ENCODE peak calls at places on chromosomes 12 and 14, in nine cellular contexts. L is A549, U is IMR-90, R is Peyer's patch, S is heart left ventricle, G is endothelial cell of umbilical vein, E is transverse colon, D is vagina, F is stomach. W is an unnamed sample.
A peak's percentile ranks its signal among the peaks of the same experiment; 100 is the strongest.

GRCh38 chr12:6567112-6567680 is 895 bp downstream of the NOP2 start:
- DNase-seq in L (peak; percentile 35), D (no peak), R (no peak), S (no peak), E (no peak), G (peak; percentile 26), U (no peak), F (no peak), W (no peak)

GRCh38 chr14:65938738-65939137 is 526.2 kb downstream of the FUT8 start:
- DNase-seq in F (no peak), S (no peak), U (no peak), L (no peak), R (no peak), G (no peak), E (no peak), D (no peak), W (no peak)

GRCh38 chr12:56206373-56207166 is 15.2 kb downstream of the RNF41 start:
- DNase-seq in G (peak; percentile 52), E (peak; percentile 65), F (peak; percentile 58), L (peak; percentile 72), R (peak; percentile 67), S (peak; percentile 34), U (peak; percentile 54), D (no peak), W (peak; percentile 54)

GRCh38 chr12:81465191-81465590 is 294.0 kb downstream of the PPFIA2 start:
- DNase-seq in L (no peak), S (no peak), F (no peak), U (no peak), E (no peak), D (no peak), R (no peak), G (no peak), W (no peak)

GRCh38 chr14:52015411-52016030 is 26.2 kb downstream of the RTRAF start:
- DNase-seq in R (no peak), S (no peak), D (no peak), E (no peak), L (peak; percentile 6), U (peak; percentile 17), G (peak; percentile 51), F (peak; percentile 68), W (no peak)

GRCh38 chr12:6116481-6117021 is 7.9 kb downstream of the VWF start:
- DNase-seq in F (no peak), G (peak; percentile 95), R (no peak), D (no peak), S (peak; percentile 53), E (no peak), U (peak; percentile 15), L (no peak), W (no peak)

GRCh38 chr12:3303410-3304136 is 187.4 kb upstream of the PRMT8 start:
- DNase-seq in D (no peak), L (no peak), U (no peak), E (no peak), S (no peak), G (no peak), R (no peak), F (no peak), W (no peak)

GRCh38 chr14:103129301-103130016 is 6.2 kb downstream of the TNFAIP2 start:
- DNase-seq in F (no peak), L (no peak), E (no peak), D (no peak), G (no peak), R (peak; percentile 32), S (no peak), U (no peak), W (peak; percentile 16)

GRCh38 chr12:3034067-3034750 is 43.0 kb upstream of the TSPAN9 start:
- DNase-seq in G (peak; percentile 78), D (no peak), E (peak; percentile 51), F (peak; percentile 53), S (peak; percentile 67), L (peak; percentile 82), U (peak; percentile 71), R (peak; percentile 77), W (peak; percentile 69)

GRCh38 chr12:57171668-57172067 is 24.2 kb upstream of the LRP1-AS start:
- DNase-seq in G (no peak), D (no peak), L (no peak), E (no peak), U (peak; percentile 84), S (no peak), R (no peak), F (no peak), W (peak; percentile 86)

GRCh38 chr14:68816183-68816942 is 23.5 kb upstream of the ZFP36L1 start:
- DNase-seq in S (peak; percentile 92), G (peak; percentile 89), U (peak; percentile 86), R (peak; percentile 93), L (peak; percentile 93), F (peak; percentile 91), D (no peak), E (peak; percentile 92), W (peak; percentile 95)

GRCh38 chr12:41661141-41661540 is 473.0 kb downstream of the PDZRN4 start:
- DNase-seq in E (no peak), L (no peak), R (no peak), F (no peak), D (no peak), S (no peak), G (no peak), U (no peak), W (no peak)

GRCh38 chr12:75560167-75560566 is 48.8 kb upstream of the KRR1 start:
- DNase-seq in R (no peak), L (peak; percentile 9), U (peak; percentile 63), F (no peak), G (peak; percentile 70), S (no peak), D (no peak), E (no peak), W (no peak)

GRCh38 chr12:48977290-48978281 is 536 bp upstream of the WNT1 start:
- DNase-seq in L (peak; percentile 74), D (no peak), F (peak; percentile 67), S (peak; percentile 69), E (peak; percentile 71), G (no peak), U (peak; percentile 80), R (peak; percentile 81), W (peak; percentile 64)

GRCh38 chr12:27542628-27543027 is 18.6 kb downstream of the PPFIBP1 start:
- DNase-seq in S (no peak), F (no peak), E (no peak), L (no peak), U (peak; percentile 97), D (no peak), G (no peak), R (no peak), W (no peak)

GRCh38 chr12:104470521-104470920 is 13.8 kb downstream of the CHST11 start:
- DNase-seq in S (no peak), G (no peak), E (no peak), R (no peak), F (no peak), D (no peak), U (no peak), L (no peak), W (no peak)
- H3K4me1 ChIP-seq in S (no peaks in the 10 kb centered on the region), G (peaks cover 4% of the 10 kb centered on the region), E (peaks cover 4% of the 10 kb centered on the region), R (peaks cover 13% of the 10 kb centered on the region), F (peaks cover 46% of the 10 kb centered on the region), D (peaks cover 9% of the 10 kb centered on the region), U (no peaks in the 10 kb centered on the region), L (no peaks in the 10 kb centered on the region), W (no peaks in the 10 kb centered on the region)

DNA sequence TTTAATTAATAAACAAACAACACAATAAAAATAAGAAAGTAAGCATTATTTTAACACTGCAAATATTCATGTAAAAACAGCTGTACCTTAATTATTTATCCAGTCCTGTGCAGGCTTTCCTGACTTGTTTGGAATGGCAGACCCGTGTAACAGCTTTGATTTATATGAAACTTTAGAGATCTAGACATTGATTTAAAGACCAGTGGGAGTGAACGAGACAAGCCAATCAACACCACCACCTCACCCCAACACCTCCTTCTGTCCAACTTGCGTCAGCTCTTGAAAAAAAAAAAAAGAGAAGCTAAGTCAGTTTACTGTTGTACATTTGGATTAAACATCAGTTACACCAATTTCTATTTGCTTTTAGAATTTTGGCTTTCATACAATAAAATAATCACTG is 22.3 kb downstream of the SLC38A4 start:
- DNase-seq in U (no peak), D (no peak), G (no peak), S (no peak), L (no peak), E (no peak), R (no peak), F (no peak), W (no peak)
- TF ChIP-seq POLR2A in U (no peak), D (no peak), G (no peak), S (no peak), L (no peak), E (no peak), R (no peak), F (no peak), W (no peak)

DNA sequence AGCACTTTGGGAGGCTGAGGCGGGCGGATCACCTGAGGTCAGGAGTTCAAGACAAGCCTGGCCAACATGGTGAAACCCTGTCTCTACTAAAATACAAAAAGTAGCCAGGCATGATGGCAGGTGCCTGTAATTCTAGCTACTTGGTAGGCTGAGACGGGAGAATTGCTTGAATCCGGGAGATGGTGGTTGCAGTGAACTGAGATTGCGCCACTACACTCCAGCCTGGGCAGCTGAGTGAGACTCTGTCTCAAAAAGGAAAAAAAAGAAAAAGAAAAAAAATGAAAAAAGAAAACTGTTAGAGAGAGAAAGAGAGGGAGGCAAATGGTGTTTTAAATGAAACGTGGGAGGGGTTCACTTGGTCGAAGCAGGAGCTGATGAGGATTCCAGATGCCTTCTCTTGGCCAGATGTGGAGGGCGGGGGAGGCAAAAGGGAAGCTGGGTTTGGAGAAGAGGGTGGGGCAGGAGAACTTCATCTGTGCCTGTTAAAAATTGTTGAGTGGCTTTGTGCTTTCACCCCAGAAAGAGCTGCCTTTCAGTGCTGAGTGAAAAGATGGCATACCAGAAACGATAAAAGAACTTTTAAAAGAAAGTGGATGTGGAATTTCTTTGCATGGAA is 1.1 kb downstream of the EMP1 start:
- DNase-seq in G (no peak), U (peak; percentile 36), F (no peak), R (no peak), D (no peak), S (peak; percentile 84), L (no peak), E (no peak), W (no peak)
- H3K4me3 ChIP-seq in G (peak overlapping the region; percentile 99), U (peak overlapping the region; percentile 73), F (peak overlapping the region; percentile 49), R (peak overlapping the region; percentile 37), D (peak overlapping the region; percentile 60), S (peak overlapping the region; percentile 60), L (peak overlapping the region; percentile 46), E (no peak overlapping the region), W (peak overlapping the region; percentile 52)

GRCh38 chr14:81235096-81235495 is 14.3 kb upstream of the GTF2A1 start:
- DNase-seq in F (no peak), L (no peak), D (no peak), S (no peak), U (no peak), E (no peak), R (no peak), G (no peak), W (no peak)

GRCh38 chr14:81234268-81234667 is 13.5 kb upstream of the GTF2A1 start:
- DNase-seq in R (no peak), F (no peak), S (no peak), E (no peak), L (no peak), D (no peak), U (no peak), G (no peak), W (no peak)

GRCh38 chr14:81233615-81234014 is 12.9 kb upstream of the GTF2A1 start:
- DNase-seq in L (no peak), F (no peak), G (no peak), R (no peak), U (no peak), D (no peak), E (no peak), S (no peak), W (no peak)

GRCh38 chr14:81231540-81231939 is 10.8 kb upstream of the GTF2A1 start:
- DNase-seq in F (no peak), L (no peak), R (no peak), U (no peak), E (no peak), D (no peak), S (no peak), G (no peak), W (no peak)

GRCh38 chr14:81236138-81236537 is 15.4 kb upstream of the GTF2A1 start:
- DNase-seq in L (no peak), D (no peak), R (no peak), G (no peak), F (no peak), E (no peak), S (no peak), U (no peak), W (no peak)
- H3K4me1 ChIP-seq in L (no peaks in the 10 kb centered on the region), D (no peaks in the 10 kb centered on the region), R (no peaks in the 10 kb centered on the region), G (no peaks in the 10 kb centered on the region), F (no peaks in the 10 kb centered on the region), E (no peaks in the 10 kb centered on the region), S (no peaks in the 10 kb centered on the region), U (no peaks in the 10 kb centered on the region), W (no peaks in the 10 kb centered on the region)